ENCODE peak calls at places on chromosomes 1 and 21, in ten cellular contexts. One of them, this sample, is unnamed.

GRCh38 chr1:54291276-54292014 is 91.5 kb downstream of the MRPL37 start:
- DNase-seq in nephron progenitor cell: peak
- DNase-seq in stimulated activated CD8-positive, alpha-beta memory T cell treated with anti-CD3 and anti-CD28 coated beads, Interleukin-4, amount 100 ng/mL, for 1 hour: no peak
- DNase-seq in HT1080: no peak
- DNase-seq in 8988T: no peak
- DNase-seq in mesothelial cell of epicardium: no peak
- DNase-seq in activated CD8-positive, alpha-beta memory T cell treated with anti-CD3 and anti-CD28 coated beads for 48 hours: no peak
- DNase-seq in anterior cingulate cortex: no peak
- DNase-seq in Right ventricle myocardium inferior: no peak
- DNase-seq in GM04503: no peak
- DNase-seq in this sample: no peak

GRCh38 chr1:31238986-31239613 is 587 bp downstream of the NKAIN1 start:
- DNase-seq in activated CD8-positive, alpha-beta memory T cell treated with anti-CD3 and anti-CD28 coated beads for 48 hours: no peak
- DNase-seq in HT1080: no peak
- DNase-seq in 8988T: peak
- DNase-seq in mesothelial cell of epicardium: peak
- DNase-seq in anterior cingulate cortex: no peak
- DNase-seq in Right ventricle myocardium inferior: no peak
- DNase-seq in stimulated activated CD8-positive, alpha-beta memory T cell treated with anti-CD3 and anti-CD28 coated beads, Interleukin-4, amount 100 ng/mL, for 1 hour: no peak
- DNase-seq in GM04503: no peak
- DNase-seq in nephron progenitor cell: peak
- DNase-seq in this sample: no peak

GRCh38 chr1:99599678-99600175 is 46.2 kb upstream of the PALMD start:
- DNase-seq in GM04503: peak
- DNase-seq in Right ventricle myocardium inferior: peak
- DNase-seq in 8988T: peak
- DNase-seq in nephron progenitor cell: no peak
- DNase-seq in HT1080: peak
- DNase-seq in mesothelial cell of epicardium: no peak
- DNase-seq in anterior cingulate cortex: no peak
- DNase-seq in activated CD8-positive, alpha-beta memory T cell treated with anti-CD3 and anti-CD28 coated beads for 48 hours: no peak
- DNase-seq in stimulated activated CD8-positive, alpha-beta memory T cell treated with anti-CD3 and anti-CD28 coated beads, Interleukin-4, amount 100 ng/mL, for 1 hour: no peak
- DNase-seq in this sample: peak

GRCh38 chr1:4794020-4794780 is 139.8 kb downstream of the AJAP1 start:
- DNase-seq in stimulated activated CD8-positive, alpha-beta memory T cell treated with anti-CD3 and anti-CD28 coated beads, Interleukin-4, amount 100 ng/mL, for 1 hour: no peak
- DNase-seq in 8988T: no peak
- DNase-seq in anterior cingulate cortex: no peak
- DNase-seq in HT1080: peak
- DNase-seq in mesothelial cell of epicardium: no peak
- DNase-seq in activated CD8-positive, alpha-beta memory T cell treated with anti-CD3 and anti-CD28 coated beads for 48 hours: no peak
- DNase-seq in nephron progenitor cell: no peak
- DNase-seq in Right ventricle myocardium inferior: no peak
- DNase-seq in GM04503: no peak
- DNase-seq in this sample: no peak

GRCh38 chr21:45974073-45975016 is 7.2 kb upstream of the COL6A1 start:
- DNase-seq in HT1080: peak
- DNase-seq in stimulated activated CD8-positive, alpha-beta memory T cell treated with anti-CD3 and anti-CD28 coated beads, Interleukin-4, amount 100 ng/mL, for 1 hour: no peak
- DNase-seq in mesothelial cell of epicardium: peak
- DNase-seq in GM04503: no peak
- DNase-seq in 8988T: no peak
- DNase-seq in Right ventricle myocardium inferior: peak
- DNase-seq in nephron progenitor cell: peak
- DNase-seq in activated CD8-positive, alpha-beta memory T cell treated with anti-CD3 and anti-CD28 coated beads for 48 hours: no peak
- DNase-seq in anterior cingulate cortex: no peak
- DNase-seq in this sample: peak

GRCh38 chr1:244246334-244246733 is 195.3 kb downstream of the ZBTB18 start:
- DNase-seq in 8988T: no peak
- DNase-seq in HT1080: no peak
- DNase-seq in activated CD8-positive, alpha-beta memory T cell treated with anti-CD3 and anti-CD28 coated beads for 48 hours: no peak
- DNase-seq in nephron progenitor cell: no peak
- DNase-seq in stimulated activated CD8-positive, alpha-beta memory T cell treated with anti-CD3 and anti-CD28 coated beads, Interleukin-4, amount 100 ng/mL, for 1 hour: no peak
- DNase-seq in GM04503: no peak
- DNase-seq in mesothelial cell of epicardium: no peak
- DNase-seq in Right ventricle myocardium inferior: no peak
- DNase-seq in anterior cingulate cortex: no peak
- DNase-seq in this sample: no peak

GRCh38 chr1:43206721-43207228 is 34.6 kb downstream of the CFAP57 start:
- DNase-seq in mesothelial cell of epicardium: peak
- DNase-seq in Right ventricle myocardium inferior: no peak
- DNase-seq in stimulated activated CD8-positive, alpha-beta memory T cell treated with anti-CD3 and anti-CD28 coated beads, Interleukin-4, amount 100 ng/mL, for 1 hour: no peak
- DNase-seq in nephron progenitor cell: no peak
- DNase-seq in anterior cingulate cortex: no peak
- DNase-seq in HT1080: peak
- DNase-seq in 8988T: no peak
- DNase-seq in GM04503: peak
- DNase-seq in activated CD8-positive, alpha-beta memory T cell treated with anti-CD3 and anti-CD28 coated beads for 48 hours: no peak
- DNase-seq in this sample: peak

GRCh38 chr1:29828526-29829447 is 592.5 kb downstream of the PTPRU start:
- DNase-seq in mesothelial cell of epicardium: no peak
- DNase-seq in 8988T: no peak
- DNase-seq in GM04503: no peak
- DNase-seq in Right ventricle myocardium inferior: no peak
- DNase-seq in anterior cingulate cortex: no peak
- DNase-seq in HT1080: no peak
- DNase-seq in stimulated activated CD8-positive, alpha-beta memory T cell treated with anti-CD3 and anti-CD28 coated beads, Interleukin-4, amount 100 ng/mL, for 1 hour: no peak
- DNase-seq in activated CD8-positive, alpha-beta memory T cell treated with anti-CD3 and anti-CD28 coated beads for 48 hours: no peak
- DNase-seq in nephron progenitor cell: no peak
- DNase-seq in this sample: no peak

GRCh38 chr1:106677721-106678120 is 378.8 kb upstream of the PRMT6 start:
- DNase-seq in Right ventricle myocardium inferior: no peak
- DNase-seq in HT1080: no peak
- DNase-seq in anterior cingulate cortex: no peak
- DNase-seq in mesothelial cell of epicardium: no peak
- DNase-seq in GM04503: no peak
- DNase-seq in activated CD8-positive, alpha-beta memory T cell treated with anti-CD3 and anti-CD28 coated beads for 48 hours: no peak
- DNase-seq in stimulated activated CD8-positive, alpha-beta memory T cell treated with anti-CD3 and anti-CD28 coated beads, Interleukin-4, amount 100 ng/mL, for 1 hour: no peak
- DNase-seq in 8988T: no peak
- DNase-seq in nephron progenitor cell: no peak
- DNase-seq in this sample: no peak

GRCh38 chr1:21332691-21333449 is 42.6 kb upstream of the ECE1 start:
- DNase-seq in anterior cingulate cortex: no peak
- DNase-seq in nephron progenitor cell: no peak
- DNase-seq in Right ventricle myocardium inferior: no peak
- DNase-seq in GM04503: no peak
- DNase-seq in HT1080: no peak
- DNase-seq in stimulated activated CD8-positive, alpha-beta memory T cell treated with anti-CD3 and anti-CD28 coated beads, Interleukin-4, amount 100 ng/mL, for 1 hour: no peak
- DNase-seq in 8988T: no peak
- DNase-seq in mesothelial cell of epicardium: no peak
- DNase-seq in activated CD8-positive, alpha-beta memory T cell treated with anti-CD3 and anti-CD28 coated beads for 48 hours: no peak
- DNase-seq in this sample: no peak